ENCODE peak calls at places on chromosomes 3 and 15, in six cellular contexts. One of them, this sample, is unnamed.

GRCh38 chr3:155110996-155111901 is 31.1 kb downstream of the MME start:
- DNase-seq in fibroblast of pulmonary artery: no peak
- DNase-seq in left ventricle myocardium inferior: no peak
- DNase-seq in cerebellar cortex: no peak
- DNase-seq in CD4-positive, alpha-beta T cell: no peak
- DNase-seq in NCI-H2029: peak
- DNase-seq in this sample: no peak

GRCh38 chr15:74799255-74799842 is 13.3 kb upstream of the LMAN1L start:
- DNase-seq in NCI-H2029: no peak
- DNase-seq in CD4-positive, alpha-beta T cell: no peak
- DNase-seq in cerebellar cortex: no peak
- DNase-seq in fibroblast of pulmonary artery: no peak
- DNase-seq in left ventricle myocardium inferior: no peak
- DNase-seq in this sample: no peak

GRCh38 chr15:81176291-81176893 is 20.3 kb upstream of the IL16 start:
- DNase-seq in CD4-positive, alpha-beta T cell: no peak
- DNase-seq in cerebellar cortex: peak
- DNase-seq in NCI-H2029: no peak
- DNase-seq in fibroblast of pulmonary artery: no peak
- DNase-seq in left ventricle myocardium inferior: peak
- DNase-seq in this sample: no peak

GRCh38 chr15:34365073-34365825 is 1.7 kb downstream of the LPCAT4 start:
- DNase-seq in NCI-H2029: no peak
- DNase-seq in fibroblast of pulmonary artery: no peak
- DNase-seq in left ventricle myocardium inferior: peak
- DNase-seq in cerebellar cortex: no peak
- DNase-seq in CD4-positive, alpha-beta T cell: no peak
- DNase-seq in this sample: no peak

GRCh38 chr3:58004972-58005371 is 3.2 kb upstream of the FLNB start:
- DNase-seq in CD4-positive, alpha-beta T cell: no peak
- DNase-seq in NCI-H2029: no peak
- DNase-seq in cerebellar cortex: no peak
- DNase-seq in fibroblast of pulmonary artery: no peak
- DNase-seq in left ventricle myocardium inferior: no peak
- DNase-seq in this sample: no peak

GRCh38 chr3:120798346-120798745 is 55.8 kb downstream of the GTF2E1 start:
- DNase-seq in CD4-positive, alpha-beta T cell: no peak
- DNase-seq in left ventricle myocardium inferior: no peak
- DNase-seq in fibroblast of pulmonary artery: no peak
- DNase-seq in NCI-H2029: no peak
- DNase-seq in cerebellar cortex: no peak
- DNase-seq in this sample: peak

GRCh38 chr3:152174876-152175575 is 93.7 kb upstream of the MBNL1 start:
- DNase-seq in CD4-positive, alpha-beta T cell: no peak
- DNase-seq in left ventricle myocardium inferior: no peak
- DNase-seq in NCI-H2029: no peak
- DNase-seq in cerebellar cortex: no peak
- DNase-seq in fibroblast of pulmonary artery: no peak
- DNase-seq in this sample: no peak

GRCh38 chr15:23912191-23912590 is 225.1 kb upstream of the NDN start:
- DNase-seq in left ventricle myocardium inferior: no peak
- DNase-seq in CD4-positive, alpha-beta T cell: no peak
- DNase-seq in NCI-H2029: no peak
- DNase-seq in cerebellar cortex: no peak
- DNase-seq in fibroblast of pulmonary artery: no peak
- DNase-seq in this sample: no peak

GRCh38 chr3:123104550-123104949 is 37.7 kb downstream of the PDIA5 start:
- DNase-seq in cerebellar cortex: no peak
- DNase-seq in left ventricle myocardium inferior: no peak
- DNase-seq in NCI-H2029: no peak
- DNase-seq in fibroblast of pulmonary artery: peak
- DNase-seq in CD4-positive, alpha-beta T cell: no peak
- DNase-seq in this sample: no peak

GRCh38 chr3:37984051-37984450 is 6.5 kb upstream of the VILL start:
- DNase-seq in CD4-positive, alpha-beta T cell: no peak
- DNase-seq in left ventricle myocardium inferior: no peak
- DNase-seq in cerebellar cortex: no peak
- DNase-seq in fibroblast of pulmonary artery: no peak
- DNase-seq in NCI-H2029: no peak
- DNase-seq in this sample: peak

GRCh38 chr15:67013696-67014095 is 51.7 kb upstream of the SMAD3 start:
- DNase-seq in cerebellar cortex: no peak
- DNase-seq in CD4-positive, alpha-beta T cell: no peak
- DNase-seq in left ventricle myocardium inferior: peak
- DNase-seq in fibroblast of pulmonary artery: peak
- DNase-seq in NCI-H2029: no peak
- DNase-seq in this sample: no peak

GRCh38 chr3:134048278-134048996 is 18.7 kb upstream of the SLCO2A1 start:
- DNase-seq in CD4-positive, alpha-beta T cell: no peak
- DNase-seq in NCI-H2029: no peak
- DNase-seq in fibroblast of pulmonary artery: no peak
- DNase-seq in cerebellar cortex: no peak
- DNase-seq in left ventricle myocardium inferior: no peak
- DNase-seq in this sample: no peak

GRCh38 chr15:42324308-42324707 is 35.0 kb upstream of the CAPN3 start:
- DNase-seq in left ventricle myocardium inferior: no peak
- DNase-seq in NCI-H2029: no peak
- DNase-seq in cerebellar cortex: no peak
- DNase-seq in fibroblast of pulmonary artery: no peak
- DNase-seq in CD4-positive, alpha-beta T cell: no peak
- DNase-seq in this sample: no peak

GRCh38 chr3:65170357-65171090 is 482.7 kb upstream of the ADAMTS9 start:
- DNase-seq in left ventricle myocardium inferior: peak
- DNase-seq in cerebellar cortex: peak
- DNase-seq in fibroblast of pulmonary artery: peak
- DNase-seq in NCI-H2029: no peak
- DNase-seq in CD4-positive, alpha-beta T cell: no peak
- DNase-seq in this sample: peak

GRCh38 chr3:189172668-189173419 is 1.1 kb downstream of the TPRG1 start:
- DNase-seq in CD4-positive, alpha-beta T cell: no peak
- DNase-seq in cerebellar cortex: no peak
- DNase-seq in fibroblast of pulmonary artery: no peak
- DNase-seq in left ventricle myocardium inferior: no peak
- DNase-seq in NCI-H2029: no peak
- DNase-seq in this sample: no peak

GRCh38 chr3:38834110-38834509 is 18.1 kb upstream of the SCN10A start:
- DNase-seq in cerebellar cortex: no peak
- DNase-seq in CD4-positive, alpha-beta T cell: no peak
- DNase-seq in NCI-H2029: no peak
- DNase-seq in left ventricle myocardium inferior: peak
- DNase-seq in fibroblast of pulmonary artery: peak
- DNase-seq in this sample: peak

GRCh38 chr3:55574671-55575070 is 87.6 kb upstream of the WNT5A start:
- DNase-seq in cerebellar cortex: no peak
- DNase-seq in left ventricle myocardium inferior: no peak
- DNase-seq in CD4-positive, alpha-beta T cell: no peak
- DNase-seq in fibroblast of pulmonary artery: no peak
- DNase-seq in NCI-H2029: no peak
- DNase-seq in this sample: no peak

GRCh38 chr15:87368511-87368910 is 888.0 kb downstream of the NTRK3 start:
- DNase-seq in NCI-H2029: no peak
- DNase-seq in cerebellar cortex: no peak
- DNase-seq in fibroblast of pulmonary artery: no peak
- DNase-seq in left ventricle myocardium inferior: no peak
- DNase-seq in CD4-positive, alpha-beta T cell: no peak
- DNase-seq in this sample: no peak

GRCh38 chr3:185582871-185583270 is 3.2 kb upstream of the SENP2 start:
- DNase-seq in cerebellar cortex: no peak
- DNase-seq in CD4-positive, alpha-beta T cell: no peak
- DNase-seq in left ventricle myocardium inferior: no peak
- DNase-seq in fibroblast of pulmonary artery: no peak
- DNase-seq in NCI-H2029: no peak
- DNase-seq in this sample: no peak

GRCh38 chr15:65318870-65319356 is 14.4 kb downstream of the RNU5B-1 start:
- DNase-seq in fibroblast of pulmonary artery: peak
- DNase-seq in CD4-positive, alpha-beta T cell: peak
- DNase-seq in NCI-H2029: peak
- DNase-seq in left ventricle myocardium inferior: peak
- DNase-seq in cerebellar cortex: peak
- DNase-seq in this sample: peak

GRCh38 chr3:170697131-170697530 is 111.3 kb upstream of the SLC7A14 start:
- DNase-seq in CD4-positive, alpha-beta T cell: no peak
- DNase-seq in cerebellar cortex: no peak
- DNase-seq in fibroblast of pulmonary artery: no peak
- DNase-seq in left ventricle myocardium inferior: no peak
- DNase-seq in NCI-H2029: no peak
- DNase-seq in this sample: no peak

GRCh38 chr3:100463002-100463401 is 29.4 kb upstream of the TMEM45A start:
- DNase-seq in fibroblast of pulmonary artery: peak
- DNase-seq in left ventricle myocardium inferior: no peak
- DNase-seq in CD4-positive, alpha-beta T cell: no peak
- DNase-seq in NCI-H2029: peak
- DNase-seq in cerebellar cortex: peak
- DNase-seq in this sample: no peak

GRCh38 chr3:64344721-64345207 is 119.5 kb upstream of the PRICKLE2 start:
- DNase-seq in cerebellar cortex: peak
- DNase-seq in fibroblast of pulmonary artery: peak
- DNase-seq in left ventricle myocardium inferior: no peak
- DNase-seq in NCI-H2029: no peak
- DNase-seq in CD4-positive, alpha-beta T cell: no peak
- DNase-seq in this sample: peak

GRCh38 chr15:44735482-44736260 is 657 bp upstream of the TRIM69 start:
- DNase-seq in left ventricle myocardium inferior: peak
- DNase-seq in CD4-positive, alpha-beta T cell: no peak
- DNase-seq in cerebellar cortex: no peak
- DNase-seq in fibroblast of pulmonary artery: peak
- DNase-seq in NCI-H2029: no peak
- DNase-seq in this sample: no peak

This sample was measured in left colon.